ENCODE peak calls at places on chromosomes 5 and 9, in four cellular contexts. N is A549, E is transverse colon, J is tibial nerve. Q is an unnamed sample.

GRCh38 chr9:114396558-114397218 is 8.9 kb upstream of the AKNA start:
- DNase-seq in N (peak; percentile 25), E (no peak), J (no peak), Q (peak; percentile 56)

GRCh38 chr5:73120222-73121108 is at the start of gene TMEM171:
- DNase-seq in N (peak; percentile 36), E (peak; percentile 86), J (no peak), Q (peak; percentile 46)

GRCh38 chr9:86287013-86287412 is 4.7 kb upstream of the ISCA1 start:
- DNase-seq in N (peak; percentile 60), E (no peak), J (no peak), Q (no peak)

GRCh38 chr5:66653380-66653779 is 57.2 kb downstream of the MAST4 start:
- DNase-seq in N (no peak), E (no peak), J (no peak), Q (no peak)

GRCh38 chr5:76608833-76609232 is 14.4 kb downstream of the F2RL2 start:
- DNase-seq in N (peak; percentile 49), E (no peak), J (no peak), Q (no peak)

GRCh38 chr9:18502546-18502945 is 28.6 kb downstream of the ADAMTSL1 start:
- DNase-seq in N (no peak), E (no peak), J (no peak), Q (no peak)

GRCh38 chr5:41112486-41113455 is 41.6 kb upstream of the MROH2B start:
- DNase-seq in N (no peak), E (no peak), J (no peak), Q (no peak)

GRCh38 chr5:2491846-2492245 is 259.6 kb downstream of the IRX2 start:
- DNase-seq in N (no peak), E (no peak), J (no peak), Q (no peak)

GRCh38 chr5:133870661-133871060 is 97.8 kb downstream of the C5orf15 start:
- DNase-seq in N (no peak), E (no peak), J (no peak), Q (no peak)

GRCh38 chr5:11363779-11364178 is 540.5 kb downstream of the CTNND2 start:
- DNase-seq in N (no peak), E (no peak), J (no peak), Q (no peak)

GRCh38 chr9:116616304-116616914 is 70.7 kb upstream of the TRIM32 start:
- DNase-seq in N (no peak), E (no peak), J (no peak), Q (no peak)

GRCh38 chr9:77019010-77019809 is at the start of gene FOXB2:
- DNase-seq in N (no peak), E (no peak), J (no peak), Q (peak; percentile 56)

GRCh38 chr9:118533850-118534249 is 829.6 kb downstream of the TLR4 start:
- DNase-seq in N (no peak), E (no peak), J (no peak), Q (no peak)

GRCh38 chr5:69369369-69370121 is at the start of the genes AK6, RAD17 and TAF9:
- DNase-seq in N (peak; percentile 95), E (peak; percentile 94), J (peak; percentile 83), Q (peak; percentile 95)
- TF ChIP-seq EP300 in N (no peak), E (no peak), J (peak; percentile 95), Q (no peak)

GRCh38 chr5:54484219-54484894 is 28.9 kb downstream of the HSPB3 start:
- DNase-seq in N (no peak), E (no peak), J (no peak), Q (no peak)
- H3K27ac ChIP-seq in N (no peak overlapping the region), E (no peak overlapping the region), J (no peak overlapping the region), Q (no peak overlapping the region)

GRCh38 chr5:28954074-28954473 is 1915.7 kb upstream of the CDH9 start:
- DNase-seq in N (no peak), E (no peak), J (no peak), Q (no peak)
- TF ChIP-seq EP300 in N (no peak), E (no peak), J (no peak), Q (no peak)

GRCh38 chr9:15206949-15207696 is 99.9 kb downstream of the TTC39B start:
- DNase-seq in N (no peak), E (no peak), J (no peak), Q (no peak)

GRCh38 chr9:15211160-15211993 is 95.6 kb downstream of the TTC39B start:
- DNase-seq in N (peak; percentile 72), E (peak; percentile 59), J (peak; percentile 22), Q (peak; percentile 65)

GRCh38 chr9:15213249-15213648 is 93.8 kb downstream of the TTC39B start:
- DNase-seq in N (no peak), E (no peak), J (no peak), Q (no peak)

DNA sequence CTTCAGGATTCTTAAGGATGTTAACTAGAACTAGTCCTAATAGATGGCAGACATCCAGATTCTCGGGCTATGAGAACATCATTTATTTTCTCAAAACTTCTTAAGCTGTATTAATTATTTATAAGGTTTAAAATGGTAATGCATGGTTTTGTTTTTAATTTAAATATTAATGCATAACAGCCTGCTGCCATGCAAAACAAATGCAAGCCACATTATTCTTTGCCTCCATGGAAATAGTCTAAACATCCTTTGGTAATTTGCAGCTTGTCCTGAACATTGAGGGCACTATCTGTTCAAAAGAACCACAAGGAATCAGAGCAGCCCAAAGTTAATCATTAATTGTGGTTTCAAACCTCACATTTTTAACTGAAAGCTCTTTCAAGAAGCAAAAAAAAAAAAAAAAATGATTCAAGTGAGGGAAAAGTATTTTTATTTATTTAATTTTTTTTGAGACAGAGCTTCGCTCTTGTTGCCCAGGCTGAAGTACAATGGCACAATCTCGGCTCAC is 95.0 kb downstream of the TTC39B start:
- DNase-seq in N (no peak), E (no peak), J (no peak), Q (no peak)
- H3K27ac ChIP-seq in N (no peak overlapping the region), E (no peak overlapping the region), J (peak overlapping the region; percentile 78), Q (peak overlapping the region; percentile 32)

DNA sequence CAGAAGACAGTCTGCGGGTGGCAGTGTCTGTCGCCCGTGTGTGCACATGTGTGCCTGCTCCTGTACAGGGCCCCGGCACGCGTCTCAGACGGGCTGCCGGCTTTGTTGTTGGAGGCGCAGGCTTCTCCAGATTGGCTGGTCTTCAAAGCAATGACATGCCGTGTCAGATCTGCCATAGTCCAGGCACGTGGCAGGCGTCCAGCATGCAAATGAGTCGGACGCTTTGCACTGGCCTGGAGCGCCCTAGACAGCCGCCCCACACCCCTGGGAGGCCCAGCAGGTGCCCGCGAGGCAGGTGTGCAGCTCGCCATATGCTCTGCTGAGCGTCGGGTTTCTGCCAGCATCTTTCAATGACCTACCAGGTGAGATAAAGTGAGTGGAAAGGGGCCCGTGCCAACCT is 71.5 kb downstream of the GADD45G start:
- DNase-seq in N (no peak), E (peak; percentile 77), J (no peak), Q (peak; percentile 84)
- TF ChIP-seq EP300 in N (no peak), E (no peak), J (no peak), Q (no peak)

GRCh38 chr5:138445547-138446271 is 6.9 kb downstream of the REEP2 start:
- DNase-seq in N (no peak), E (no peak), J (no peak), Q (no peak)
- H3K27ac ChIP-seq in N (no peak overlapping the region), E (no peak overlapping the region), J (no peak overlapping the region), Q (no peak overlapping the region)

DNA sequence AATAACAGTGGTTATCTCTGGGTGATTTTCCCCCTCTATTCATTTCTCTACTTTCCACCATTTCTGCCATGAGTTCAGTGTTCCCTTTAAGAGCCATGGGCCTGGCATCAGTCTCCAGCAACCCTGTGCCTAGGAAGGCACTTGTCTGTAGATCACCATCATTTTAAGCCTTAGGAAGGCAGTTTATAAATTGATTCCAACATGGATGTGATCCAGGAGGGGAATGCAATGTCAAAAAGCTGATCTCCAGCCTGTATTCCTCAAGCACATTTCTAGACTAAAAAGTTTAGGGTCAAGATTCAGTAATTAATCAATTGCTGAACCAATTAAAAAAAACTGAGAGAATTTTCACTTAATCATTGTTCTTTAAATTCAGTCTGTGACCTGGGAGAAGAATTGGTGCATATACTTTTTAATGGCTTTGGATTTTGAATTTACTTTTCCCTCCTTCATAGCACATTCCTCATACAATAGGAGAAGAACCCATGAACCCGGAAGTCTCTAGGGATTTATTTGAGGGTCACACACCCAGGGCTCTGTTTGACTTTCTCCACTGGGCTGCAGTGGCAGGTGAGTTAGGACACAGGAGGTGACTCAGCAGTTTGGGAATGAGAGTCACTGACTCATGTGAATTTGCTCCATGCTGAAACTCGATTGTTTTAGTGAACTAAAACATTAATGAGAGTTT is 6.1 kb upstream of the ERMP1 start:
- DNase-seq in N (peak; percentile 95), E (peak; percentile 71), J (no peak), Q (no peak)
- TF ChIP-seq EP300 in N (no peak), E (no peak), J (no peak), Q (no peak)

DNA sequence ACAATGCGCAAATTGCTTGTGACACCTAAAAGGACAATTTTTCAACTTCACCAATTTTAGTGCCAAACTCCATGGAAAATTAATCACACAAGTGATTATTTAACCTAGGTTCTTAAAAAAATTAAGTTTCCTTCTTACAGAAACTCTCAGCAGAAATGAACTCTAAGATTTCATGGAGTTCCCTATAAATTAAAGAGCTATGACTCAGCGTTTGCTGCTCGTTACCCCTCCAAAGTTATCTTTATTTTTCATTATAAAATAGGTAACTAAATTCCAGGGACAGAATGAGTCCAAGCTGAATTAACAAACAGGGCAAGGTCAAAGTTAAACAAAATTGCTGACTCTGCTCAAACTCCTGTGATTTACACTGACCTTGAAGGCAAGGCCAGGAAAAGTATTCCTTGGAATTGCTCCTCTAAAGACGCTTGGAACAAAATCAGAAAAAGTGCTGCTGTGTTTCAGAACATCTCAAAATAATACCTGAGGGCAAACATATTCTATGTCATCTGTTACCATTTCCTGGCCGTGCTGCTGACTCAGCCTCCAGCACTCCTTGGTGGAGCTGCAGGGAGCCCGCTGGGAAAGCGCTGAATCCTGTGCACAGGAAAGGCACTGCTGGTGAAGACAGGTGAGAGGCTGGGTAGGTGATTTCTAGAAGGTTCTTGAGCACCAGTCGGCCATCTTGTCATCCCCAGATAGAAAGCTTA is 2.5 kb upstream of the CMBL start:
- DNase-seq in N (peak; percentile 62), E (peak; percentile 39), J (no peak), Q (no peak)
- H3K27ac ChIP-seq in N (peak overlapping the region; percentile 42), E (no peak overlapping the region), J (no peak overlapping the region), Q (no peak overlapping the region)